ENCODE peak calls at places on chromosomes 13 and 19, in six cellular contexts. F is stimulated activated CD8-positive, alpha-beta memory T cell treated with anti-CD3 and anti-CD28 coated beads, Interleukin-4, amount 100 ng/mL, for 4 hours; V is NCI-H1105 treated with DMSO at 0.1 percent for 48 hours; N is epithelial cell of esophagus; U is upper lobe of left lung; B is stimulated activated CD4-positive, alpha-beta T cell treated with anti-CD3 and anti-CD28 coated beads, Interleukin-1b, Interleukin-23, amount 100 ng/mL, for 24 hours. C is an unnamed sample.

GRCh38 chr13:30857018-30857417 is 49.1 kb upstream of the MEDAG start:
- DNase-seq in U (no peak), V (no peak), N (no peak), B (no peak), F (no peak), C (no peak)

GRCh38 chr19:54430306-54431254 is 15.3 kb downstream of the TTYH1 start:
- DNase-seq in B (no peak), N (peak; percentile 37), F (peak; percentile 8), V (peak; percentile 30), U (no peak), C (no peak)

GRCh38 chr13:47794963-47795362 is 206.1 kb downstream of the SUCLA2 start:
- DNase-seq in N (no peak), V (no peak), F (no peak), B (no peak), U (no peak), C (no peak)

GRCh38 chr13:91270031-91270430 is 77.5 kb upstream of the MIR17HG start:
- DNase-seq in N (no peak), U (no peak), V (no peak), B (no peak), F (no peak), C (no peak)

GRCh38 chr19:50537769-50538230 is 24.1 kb upstream of the ASPDH start:
- DNase-seq in F (no peak), U (peak; percentile 68), N (peak; percentile 22), V (peak; percentile 39), B (peak; percentile 45), C (peak; percentile 23)

GRCh38 chr13:45341799-45342584 is 1.0 kb upstream of the TPT1 start:
- DNase-seq in U (peak; percentile 72), V (no peak), B (no peak), F (no peak), N (peak; percentile 82), C (peak; percentile 74)

GRCh38 chr13:62598708-62599107 is 1183.1 kb upstream of the PCDH20 start:
- DNase-seq in V (no peak), N (no peak), U (no peak), F (no peak), B (no peak), C (no peak)

GRCh38 chr13:112900691-112901091 is 68.3 kb upstream of the MCF2L start:
- DNase-seq in V (no peak), B (no peak), N (no peak), U (no peak), F (no peak), C (no peak)

GRCh38 chr19:42132030-42132628 is at the start of gene POU2F2:
- DNase-seq in U (peak; percentile 58), V (no peak), F (peak; percentile 91), B (peak; percentile 78), N (peak; percentile 44), C (no peak)

GRCh38 chr13:79231887-79232286 is 174.2 kb downstream of the RBM26 start:
- DNase-seq in F (no peak), B (no peak), U (no peak), N (peak; percentile 78), V (no peak), C (peak; percentile 87)

C was measured in bronchial epithelial cell.